ENCODE peak calls at places on chromosomes 7 and 10, in eight cellular contexts. T is activated T-helper 1 cell treated with Interleukin-2 at 50 U/mL for 16 hours; D is activated naive CD4-positive, alpha-beta T cell treated with anti-CD3 and anti-CD28 coated beads for 36 hours; J is stimulated activated CD4-positive, alpha-beta T cell treated with anti-CD3 and anti-CD28 coated beads, Interleukin-4, amount 100 ng/mL, for 1 hour; N is NCI-H1092; H is osteoblast; C is AG09319; W is neuronal stem cell. Z is an unnamed sample.

GRCh38 chr10:97974526-97975525 is 55.6 kb downstream of the CRTAC1 start:
- DNase-seq in T (no peak), D (no peak), J (no peak), N (no peak), H (peak), C (no peak), W (peak), Z (no peak)

GRCh38 chr7:105487559-105488218 is 34.4 kb downstream of the PUS7 start:
- DNase-seq in T (no peak), D (no peak), J (no peak), N (no peak), H (peak), C (peak), W (peak), Z (peak)

GRCh38 chr7:134618756-134619530 is 27.7 kb upstream of the BPGM start:
- DNase-seq in T (no peak), D (no peak), J (no peak), N (no peak), H (peak), C (no peak), W (no peak), Z (peak)

GRCh38 chr10:18303851-18304800 is 163.9 kb downstream of the CACNB2 start:
- DNase-seq in T (no peak), D (no peak), J (no peak), N (no peak), H (no peak), C (no peak), W (no peak), Z (no peak)

GRCh38 chr7:96589038-96589437 is 120.6 kb downstream of the SEM1 start:
- DNase-seq in T (no peak), D (no peak), J (no peak), N (no peak), H (no peak), C (no peak), W (no peak), Z (no peak)

GRCh38 chr10:97999909-98000248 is 30.5 kb downstream of the CRTAC1 start:
- DNase-seq in T (no peak), D (no peak), J (no peak), N (no peak), H (no peak), C (no peak), W (no peak), Z (no peak)

GRCh38 chr7:150479023-150479716 is 28.7 kb downstream of the GIMAP8 start:
- DNase-seq in T (no peak), D (peak), J (no peak), N (no peak), H (no peak), C (no peak), W (no peak), Z (no peak)

GRCh38 chr10:110074298-110074697 is 66.5 kb downstream of the ADD3 start:
- DNase-seq in T (no peak), D (peak), J (no peak), N (no peak), H (no peak), C (no peak), W (no peak), Z (no peak)

GRCh38 chr10:95395947-95396449 is 105.2 kb upstream of the PDLIM1 start:
- DNase-seq in T (no peak), D (no peak), J (no peak), N (peak), H (no peak), C (no peak), W (no peak), Z (no peak)

GRCh38 chr7:107078517-107078966 is 34.0 kb downstream of the PRKAR2B start:
- DNase-seq in T (no peak), D (no peak), J (no peak), N (no peak), H (peak), C (no peak), W (no peak), Z (peak)

GRCh38 chr7:42605381-42605780 is 306.5 kb downstream of the C7orf25 start:
- DNase-seq in T (no peak), D (no peak), J (no peak), N (no peak), H (peak), C (peak), W (peak), Z (no peak)

GRCh38 chr7:22043367-22043766 is 97.7 kb upstream of the CDCA7L start:
- DNase-seq in T (no peak), D (no peak), J (no peak), N (no peak), H (no peak), C (no peak), W (no peak), Z (no peak)

Z was measured in kidney glomerular epithelial cell.